ENCODE peak calls at places on chromosomes 13 and 19, in four cellular contexts. B is H1, W is HepG2, U is GM12878. D is an unnamed sample.

GRCh38 chr19:16328824-16329482 is 4.3 kb downstream of the KLF2 start:
- DNase-seq in B (no peak), W (no peak), U (no peak), D (no peak)

GRCh38 chr19:18597809-18598660 is 8.6 kb downstream of the CRLF1 start:
- DNase-seq in B (no peak), W (no peak), U (no peak), D (no peak)

GRCh38 chr19:1715540-1715939 is 37.8 kb upstream of the ONECUT3 start:
- DNase-seq in B (no peak), W (no peak), U (no peak), D (no peak)

GRCh38 chr13:79485014-79485441 is 4.1 kb downstream of the NDFIP2 start:
- DNase-seq in B (no peak), W (peak), U (no peak), D (no peak)

GRCh38 chr19:28737526-28737925 is 475.4 kb downstream of the UQCRFS1 start:
- DNase-seq in B (no peak), W (no peak), U (no peak), D (no peak)

GRCh38 chr13:110015253-110015652 is 228.9 kb upstream of the IRS2 start:
- DNase-seq in B (no peak), W (no peak), U (no peak), D (no peak)

GRCh38 chr13:47066261-47066660 is 169.4 kb upstream of the HTR2A start:
- DNase-seq in B (no peak), W (no peak), U (no peak), D (no peak)

GRCh38 chr19:17555929-17556813 is 722 bp downstream of the COLGALT1 start:
- DNase-seq in B (no peak), W (no peak), U (no peak), D (no peak)

GRCh38 chr19:4676955-4677731 is 7.0 kb upstream of the MYDGF start:
- DNase-seq in B (peak), W (peak), U (no peak), D (peak)

GRCh38 chr19:44552324-44552723 is 22.8 kb upstream of the CEACAM20 start:
- DNase-seq in B (peak), W (peak), U (no peak), D (peak)

GRCh38 chr13:23288564-23288963 is 107.8 kb downstream of the SGCG start:
- DNase-seq in B (no peak), W (no peak), U (no peak), D (no peak)

GRCh38 chr13:55229906-55230569 is 1910.7 kb upstream of the PRR20A start:
- DNase-seq in B (no peak), W (no peak), U (no peak), D (no peak)

GRCh38 chr19:41415154-41415571 is 12.0 kb downstream of the B3GNT8 start:
- DNase-seq in B (no peak), W (no peak), U (no peak), D (no peak)

GRCh38 chr13:101398920-101399319 is 17.4 kb downstream of the NALCN start:
- DNase-seq in B (no peak), W (no peak), U (no peak), D (no peak)

GRCh38 chr19:42353341-42354015 is 28.0 kb downstream of the MEGF8 start:
- DNase-seq in B (no peak), W (no peak), U (no peak), D (no peak)

GRCh38 chr13:31119966-31120733 is 41.6 kb downstream of the HSPH1 start:
- DNase-seq in B (no peak), W (no peak), U (no peak), D (no peak)

GRCh38 chr13:113890758-113891480 is 27.0 kb upstream of the GAS6 start:
- DNase-seq in B (no peak), W (no peak), U (no peak), D (peak)

GRCh38 chr19:42653841-42654240 is 59.1 kb upstream of the CEACAM8 start:
- DNase-seq in B (no peak), W (no peak), U (no peak), D (no peak)

GRCh38 chr19:12035220-12036172 is at the start of gene ZNF433:
- DNase-seq in B (peak), W (peak), U (no peak), D (peak)

GRCh38 chr19:54388001-54388802 is 23.5 kb upstream of the LAIR1 start:
- DNase-seq in B (no peak), W (no peak), U (no peak), D (no peak)
- H3K4me3 ChIP-seq in B (no peak), W (peak), U (peak), D (no peak)

GRCh38 chr19:19997656-19998268 is 41.5 kb downstream of the ZNF682 start:
- DNase-seq in B (peak), W (no peak), U (no peak), D (peak)
- TF ChIP-seq SUZ12 in B (no peak), W (no peak), U (no peak), D (no peak)

GRCh38 chr19:55809381-55810058 is 22.3 kb downstream of the NLRP11 start:
- DNase-seq in B (peak), W (peak), U (no peak), D (peak)
- H3K4me3 ChIP-seq in B (no peak), W (no peak), U (no peak), D (no peak)

GRCh38 chr13:25001807-25002206 is 94.1 kb upstream of the PABPC3 start:
- DNase-seq in B (no peak), W (no peak), U (no peak), D (no peak)
- TF ChIP-seq SUZ12 in B (no peak), W (no peak), U (no peak), D (no peak)

DNA sequence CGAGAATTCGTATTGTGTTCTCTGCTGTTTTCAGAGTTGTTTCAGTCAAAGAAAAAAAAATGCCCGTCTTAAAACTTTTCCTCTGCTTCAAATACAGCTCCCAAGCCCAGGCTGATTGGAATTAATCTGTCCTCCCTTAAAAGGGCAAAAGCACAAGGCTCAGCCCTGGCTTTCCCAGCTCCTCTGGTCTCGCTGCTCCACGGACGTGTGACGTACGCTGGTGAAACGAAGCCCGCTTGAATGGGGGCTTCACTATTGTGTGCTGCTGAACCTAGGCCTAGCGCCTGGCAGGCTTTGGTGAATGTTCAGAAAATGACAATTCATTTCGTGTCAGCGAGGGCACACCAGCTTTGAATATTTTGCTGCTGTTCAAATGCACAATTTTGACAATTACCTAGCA is 654 bp upstream of the ZNF135 start:
- DNase-seq in B (no peak), W (no peak), U (no peak), D (no peak)
- H3K4me3 ChIP-seq in B (peak), W (no peak), U (no peak), D (peak)

GRCh38 chr13:59318320-59318930 is 845.3 kb downstream of the DIAPH3 start:
- DNase-seq in B (peak), W (peak), U (peak), D (peak)
- TF ChIP-seq SUZ12 in B (no peak), W (no peak), U (no peak), D (no peak)

DNA sequence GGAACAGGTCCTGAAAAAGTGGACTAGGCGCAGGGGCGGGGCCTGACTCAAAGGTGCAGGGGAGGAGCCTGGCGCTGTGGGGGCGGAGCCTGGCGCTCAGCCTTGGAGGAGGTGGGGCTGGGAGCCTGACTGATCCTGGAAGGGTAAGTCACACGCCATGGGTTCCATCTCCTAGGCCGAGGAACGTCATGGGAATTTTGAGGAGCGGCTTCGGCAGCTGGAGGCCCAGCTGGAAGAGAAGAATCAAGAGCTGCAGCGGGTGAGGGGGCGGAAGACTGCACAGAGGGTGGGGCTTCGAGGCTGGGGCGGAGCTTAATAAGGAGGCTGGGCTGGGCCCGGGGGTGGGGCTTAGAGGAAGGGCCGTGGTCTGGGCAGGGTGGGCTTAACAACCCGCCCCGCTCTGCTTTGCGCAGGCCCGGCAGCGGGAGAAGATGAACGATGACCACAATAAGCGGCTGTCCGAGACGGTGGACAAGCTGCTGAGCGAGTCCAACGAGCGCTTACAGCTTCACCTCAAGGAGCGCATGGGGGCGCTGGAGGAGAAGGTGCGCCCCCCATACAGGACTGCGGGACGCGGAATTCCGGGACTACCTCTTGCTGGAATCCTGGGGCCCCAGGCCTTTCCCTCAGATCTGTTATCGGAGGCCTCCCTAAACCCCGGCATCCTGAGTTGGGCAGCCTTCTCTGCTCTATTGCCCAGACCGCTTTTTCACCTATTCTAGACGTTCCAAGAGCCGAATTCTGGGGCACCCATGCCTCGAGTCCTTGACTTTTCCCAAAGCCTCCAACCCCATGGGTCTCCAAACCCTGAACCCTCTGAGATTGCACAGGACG is 14.5 kb downstream of the PPFIA3 start:
- DNase-seq in B (no peak), W (no peak), U (no peak), D (no peak)
- H3K4me3 ChIP-seq in B (peak), W (no peak), U (no peak), D (no peak)

GRCh38 chr13:80873589-80873988 is 532.7 kb upstream of the SPRY2 start:
- DNase-seq in B (no peak), W (no peak), U (peak), D (no peak)
- TF ChIP-seq SUZ12 in B (no peak), W (no peak), U (no peak), D (no peak)

GRCh38 chr13:51229731-51230130 is 7.5 kb downstream of the FAM124A start:
- DNase-seq in B (no peak), W (no peak), U (no peak), D (no peak)
- H3K4me3 ChIP-seq in B (no peak), W (no peak), U (no peak), D (no peak)

DNA sequence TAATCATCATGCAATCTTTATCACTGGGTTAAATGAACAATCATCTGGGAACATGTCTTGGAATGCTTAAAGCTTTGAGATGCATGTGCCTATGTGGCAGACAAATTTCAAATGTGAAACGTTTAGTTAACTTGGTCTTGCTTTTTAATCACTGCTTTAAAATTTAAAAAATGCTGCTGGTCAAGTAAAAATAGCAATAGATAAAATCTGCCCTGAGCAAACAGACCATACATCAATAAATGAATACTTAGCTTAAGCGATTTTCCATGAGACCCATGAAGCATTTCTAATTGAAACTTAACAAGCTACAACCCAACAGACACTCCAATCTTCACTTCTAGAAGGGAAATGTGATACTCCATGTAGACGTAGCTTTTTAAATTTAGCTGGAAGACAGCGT is 1.9 kb upstream of the KL start:
- DNase-seq in B (no peak), W (no peak), U (no peak), D (no peak)
- TF ChIP-seq SUZ12 in B (no peak), W (no peak), U (no peak), D (no peak)

D was measured in NT2/D1.